ENCODE peak calls at places on chromosomes 2 and 18, in five cellular contexts. F, R, N, H and M are unnamed samples.

GRCh38 chr2:19140463-19141208 is 217.8 kb downstream of the OSR1 start:
- DNase-seq in F (no peak), R (peak), N (no peak), H (no peak), M (no peak)

GRCh38 chr18:47174545-47175116 is 1.5 kb downstream of the IER3IP1 start:
- DNase-seq in F (no peak), R (no peak), N (no peak), H (no peak), M (no peak)

GRCh38 chr2:63881208-63881607 is 39.5 kb downstream of the UGP2 start:
- DNase-seq in F (no peak), R (no peak), N (no peak), H (no peak), M (no peak)

GRCh38 chr2:34549710-34550345 is 950.7 kb upstream of the FAM98A start:
- DNase-seq in F (no peak), R (no peak), N (no peak), H (no peak), M (no peak)

GRCh38 chr2:109242654-109243331 is 113.8 kb downstream of the SH3RF3 start:
- DNase-seq in F (no peak), R (peak), N (no peak), H (no peak), M (no peak)

GRCh38 chr2:69304685-69305084 is 82.3 kb downstream of the GFPT1 start:
- DNase-seq in F (no peak), R (no peak), N (no peak), H (no peak), M (no peak)

GRCh38 chr18:77486985-77487384 is 237.3 kb downstream of the GALR1 start:
- DNase-seq in F (no peak), R (no peak), N (no peak), H (no peak), M (no peak)

GRCh38 chr2:78864205-78864604 is 161.3 kb upstream of the REG3G start:
- DNase-seq in F (no peak), R (no peak), N (no peak), H (no peak), M (no peak)

GRCh38 chr2:3636586-3637310 is 21.3 kb upstream of the ALLC start:
- DNase-seq in F (no peak), R (no peak), N (no peak), H (no peak), M (no peak)

GRCh38 chr2:41963661-41964525 is 83.9 kb upstream of the PKDCC start:
- DNase-seq in F (no peak), R (peak), N (no peak), H (no peak), M (peak)

GRCh38 chr2:12046641-12047040 is 300.2 kb downstream of the LPIN1 start:
- DNase-seq in F (no peak), R (peak), N (no peak), H (no peak), M (no peak)

GRCh38 chr18:63962137-63962536 is 7.7 kb upstream of the SERPINB8 start:
- DNase-seq in F (no peak), R (no peak), N (no peak), H (no peak), M (no peak)

GRCh38 chr2:53989210-53989862 is 18.5 kb upstream of the PSME4 start:
- DNase-seq in F (no peak), R (no peak), N (no peak), H (no peak), M (no peak)

GRCh38 chr2:171416009-171416926 is 17.5 kb downstream of the METTL8 start:
- DNase-seq in F (peak), R (peak), N (peak), H (peak), M (peak)

GRCh38 chr2:65429799-65430514 is 2.4 kb downstream of the SPRED2 start:
- DNase-seq in F (no peak), R (no peak), N (no peak), H (no peak), M (peak)

GRCh38 chr2:222761888-222762287 is 90.4 kb downstream of the MOGAT1 start:
- DNase-seq in F (no peak), R (no peak), N (no peak), H (no peak), M (no peak)

GRCh38 chr2:163801499-163801893 is 65.7 kb upstream of the FIGN start:
- DNase-seq in F (no peak), R (no peak), N (no peak), H (no peak), M (no peak)

GRCh38 chr18:75525331-75525730 is 97.8 kb upstream of the SMIM21 start:
- DNase-seq in F (no peak), R (no peak), N (no peak), H (no peak), M (no peak)